ENCODE peak calls at places on chromosomes 5 and 9, in seven cellular contexts. Y, F, G, Z, A, N and L are unnamed samples. For H3K36me3, the result is how much of the 10 kb centered on the place peaks cover.

GRCh38 chr9:8401961-8402701 is 602.6 kb upstream of the DMAC1 start:
- DNase-seq in Y (no peak), F (no peak), G (no peak), Z (no peak), A (no peak), N (no peak), L (no peak)

GRCh38 chr9:131276891-131277672 is 772 bp upstream of the FAM78A start:
- DNase-seq in Y (no peak), F (no peak), G (peak), Z (no peak), A (peak), N (no peak), L (no peak)

GRCh38 chr9:72947987-72948465 is 4.8 kb downstream of the ALDH1A1 start:
- DNase-seq in Y (no peak), F (no peak), G (no peak), Z (no peak), A (no peak), N (peak), L (no peak)

GRCh38 chr9:12856608-12857007 is 81.8 kb downstream of the LURAP1L start:
- DNase-seq in Y (no peak), F (no peak), G (no peak), Z (peak), A (no peak), N (no peak), L (no peak)

GRCh38 chr9:97857603-97858392 is 4.8 kb downstream of the FOXE1 start:
- DNase-seq in Y (no peak), F (no peak), G (no peak), Z (no peak), A (no peak), N (no peak), L (no peak)

GRCh38 chr9:130498298-130498917 is 53.6 kb downstream of the ASS1 start:
- DNase-seq in Y (no peak), F (no peak), G (no peak), Z (no peak), A (peak), N (peak), L (no peak)

GRCh38 chr5:139046551-139046950 is 151.6 kb downstream of the SIL1 start:
- DNase-seq in Y (no peak), F (no peak), G (no peak), Z (no peak), A (no peak), N (no peak), L (no peak)

GRCh38 chr9:38125889-38126288 is 56.9 kb upstream of the SHB start:
- DNase-seq in Y (no peak), F (no peak), G (no peak), Z (no peak), A (no peak), N (no peak), L (no peak)

GRCh38 chr9:132755096-132755495 is 84.8 kb downstream of the GTF3C4 start:
- DNase-seq in Y (no peak), F (no peak), G (peak), Z (no peak), A (no peak), N (no peak), L (no peak)

GRCh38 chr9:89538874-89539273 is 41.0 kb upstream of the SEMA4D start:
- DNase-seq in Y (no peak), F (no peak), G (no peak), Z (no peak), A (no peak), N (no peak), L (no peak)

GRCh38 chr9:136242908-136243525 is 2.6 kb downstream of the QSOX2 start:
- DNase-seq in Y (no peak), F (peak), G (no peak), Z (no peak), A (no peak), N (no peak), L (no peak)

GRCh38 chr9:129611302-129611800 is 9.6 kb downstream of the C9orf50 start:
- DNase-seq in Y (no peak), F (no peak), G (no peak), Z (no peak), A (no peak), N (no peak), L (no peak)

GRCh38 chr5:78519198-78519941 is 129.2 kb downstream of the LHFPL2 start:
- DNase-seq in Y (no peak), F (no peak), G (no peak), Z (no peak), A (no peak), N (no peak), L (no peak)

GRCh38 chr9:20078246-20078645 is 289.4 kb upstream of the SLC24A2 start:
- DNase-seq in Y (no peak), F (no peak), G (no peak), Z (no peak), A (no peak), N (no peak), L (no peak)

GRCh38 chr5:95963650-95964410 is 2.2 kb upstream of the ELL2 start:
- DNase-seq in Y (no peak), F (no peak), G (no peak), Z (no peak), A (no peak), N (no peak), L (no peak)

DNA sequence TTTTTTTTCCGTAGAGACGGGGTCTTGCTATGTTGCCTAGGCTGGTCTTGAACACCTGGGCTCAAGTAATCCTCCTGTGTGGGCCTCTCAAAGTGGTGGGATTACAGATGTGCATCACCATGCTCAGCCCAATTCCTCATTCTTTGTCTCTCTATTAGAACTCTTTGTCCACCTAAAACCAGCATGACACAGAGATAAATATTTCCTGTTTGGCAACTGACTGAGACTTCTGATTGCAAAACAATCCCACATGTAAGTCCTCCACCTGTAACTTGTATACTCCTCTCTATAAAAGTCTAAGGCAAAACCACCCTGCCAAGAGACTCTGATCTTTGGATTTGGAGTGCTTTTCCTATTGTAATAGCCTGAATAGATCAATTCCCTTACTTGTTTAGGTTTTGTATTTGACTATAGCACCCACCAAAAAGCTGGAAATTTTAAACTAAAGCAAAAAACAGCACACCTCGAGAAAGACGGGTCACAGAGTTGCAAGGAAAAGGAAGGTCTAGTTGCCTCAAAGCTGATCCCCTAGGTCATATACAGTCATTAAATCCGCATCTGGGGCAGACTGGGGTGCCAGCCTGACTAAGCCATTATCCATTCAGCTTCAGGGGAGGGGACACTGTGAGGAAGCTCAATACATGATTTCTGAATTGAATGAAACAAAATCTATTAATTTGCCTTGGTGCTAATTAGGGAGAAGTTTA is 13.5 kb upstream of the KIF27 start:
- DNase-seq in Y (no peak), F (no peak), G (no peak), Z (no peak), A (no peak), N (no peak), L (no peak)
- H3K4me3 ChIP-seq in Y (no peak), F (no peak), G (no peak), Z (no peak), A (no peak), N (no peak), L (no peak)

GRCh38 chr5:56359809-56360685 is 126.9 kb upstream of the ANKRD55 start:
- DNase-seq in Y (no peak), F (no peak), G (no peak), Z (no peak), A (no peak), N (peak), L (no peak)
- H3K36me3 ChIP-seq in Y (under half), F (under half), G (under half), Z (under half), A (under half), N (under half), L (under half)

GRCh38 chr9:123955637-123956036 is 25.7 kb upstream of the DENND1A start:
- DNase-seq in Y (no peak), F (no peak), G (no peak), Z (no peak), A (no peak), N (no peak), L (no peak)

GRCh38 chr9:123954518-123954917 is 24.6 kb upstream of the DENND1A start:
- DNase-seq in Y (no peak), F (no peak), G (no peak), Z (no peak), A (no peak), N (no peak), L (no peak)

GRCh38 chr9:123954921-123955320 is 25.0 kb upstream of the DENND1A start:
- DNase-seq in Y (no peak), F (no peak), G (no peak), Z (no peak), A (no peak), N (no peak), L (no peak)

GRCh38 chr9:123953601-123954011 is 23.7 kb upstream of the DENND1A start:
- DNase-seq in Y (no peak), F (no peak), G (no peak), Z (no peak), A (no peak), N (no peak), L (no peak)

GRCh38 chr9:123952631-123953147 is 22.8 kb upstream of the DENND1A start:
- DNase-seq in Y (no peak), F (no peak), G (no peak), Z (no peak), A (no peak), N (no peak), L (no peak)
- TF ChIP-seq SIN3A in Y (no peak), F (no peak), G (no peak), Z (no peak), A (no peak), N (no peak), L (no peak)

DNA sequence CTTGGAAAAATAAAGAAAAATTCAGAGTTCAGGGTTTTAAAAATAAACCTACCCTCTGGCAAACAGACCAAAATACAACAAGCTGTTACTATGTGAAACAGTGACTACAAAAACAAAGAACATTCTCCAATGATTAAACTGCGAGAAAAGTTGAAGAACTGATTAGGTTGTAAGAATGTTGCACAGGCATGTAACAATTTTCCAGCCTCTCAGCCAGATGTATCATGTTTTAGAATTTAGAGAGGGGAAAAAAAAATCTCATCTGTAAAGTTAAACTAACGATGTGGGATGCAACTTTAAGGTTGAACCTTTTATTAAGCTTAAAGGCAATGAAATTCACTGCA is 96.8 kb downstream of the MEF2C start:
- DNase-seq in Y (no peak), F (no peak), G (no peak), Z (no peak), A (no peak), N (no peak), L (no peak)
- H3K4me3 ChIP-seq in Y (peak), F (peak), G (peak), Z (no peak), A (no peak), N (no peak), L (peak)